ENCODE peak calls at places on chromosome 1, in ten cellular contexts. One of them, this sample, is unnamed.

GRCh38 chr1:232179896-232180760 is 449.8 kb downstream of the SIPA1L2 start:
- DNase-seq in RPMI7951: no peak
- DNase-seq in OCI-M1: no peak
- DNase-seq in stimulated activated CD4-positive, alpha-beta T cell treated with anti-CD3 and anti-CD28 coated beads, Interleukin-12 subunit alpha, Interleukin-12 subunit beta, amount 100 ng/mL, for 48 hours: no peak
- DNase-seq in psoas muscle: no peak
- DNase-seq in CD8-positive, alpha-beta T cell: no peak
- DNase-seq in NCI-H1092 treated with DMSO at 0.1 percent for 48 hours: no peak
- DNase-seq in HTR-8/SVneo: no peak
- DNase-seq in nephron progenitor cell: no peak
- DNase-seq in iris pigment epithelial cell: no peak
- DNase-seq in this sample: no peak

GRCh38 chr1:115771847-115772457 is 3.4 kb upstream of the CASQ2 start:
- DNase-seq in RPMI7951: peak
- DNase-seq in OCI-M1: peak
- DNase-seq in stimulated activated CD4-positive, alpha-beta T cell treated with anti-CD3 and anti-CD28 coated beads, Interleukin-12 subunit alpha, Interleukin-12 subunit beta, amount 100 ng/mL, for 48 hours: peak
- DNase-seq in psoas muscle: peak
- DNase-seq in CD8-positive, alpha-beta T cell: no peak
- DNase-seq in NCI-H1092 treated with DMSO at 0.1 percent for 48 hours: peak
- DNase-seq in HTR-8/SVneo: peak
- DNase-seq in nephron progenitor cell: peak
- DNase-seq in iris pigment epithelial cell: peak
- DNase-seq in this sample: peak

GRCh38 chr1:232127190-232127589 is 500.6 kb downstream of the DISC1 start:
- DNase-seq in RPMI7951: peak
- DNase-seq in OCI-M1: peak
- DNase-seq in stimulated activated CD4-positive, alpha-beta T cell treated with anti-CD3 and anti-CD28 coated beads, Interleukin-12 subunit alpha, Interleukin-12 subunit beta, amount 100 ng/mL, for 48 hours: no peak
- DNase-seq in psoas muscle: no peak
- DNase-seq in CD8-positive, alpha-beta T cell: no peak
- DNase-seq in NCI-H1092 treated with DMSO at 0.1 percent for 48 hours: no peak
- DNase-seq in HTR-8/SVneo: no peak
- DNase-seq in nephron progenitor cell: no peak
- DNase-seq in iris pigment epithelial cell: peak
- DNase-seq in this sample: no peak

GRCh38 chr1:32984090-32984828 is 19.6 kb upstream of the RNF19B start:
- DNase-seq in RPMI7951: peak
- DNase-seq in OCI-M1: no peak
- DNase-seq in stimulated activated CD4-positive, alpha-beta T cell treated with anti-CD3 and anti-CD28 coated beads, Interleukin-12 subunit alpha, Interleukin-12 subunit beta, amount 100 ng/mL, for 48 hours: no peak
- DNase-seq in psoas muscle: no peak
- DNase-seq in CD8-positive, alpha-beta T cell: no peak
- DNase-seq in NCI-H1092 treated with DMSO at 0.1 percent for 48 hours: no peak
- DNase-seq in HTR-8/SVneo: no peak
- DNase-seq in nephron progenitor cell: no peak
- DNase-seq in iris pigment epithelial cell: peak
- DNase-seq in this sample: peak

GRCh38 chr1:100556181-100556580 is 18.2 kb downstream of the GPR88 start:
- DNase-seq in RPMI7951: no peak
- DNase-seq in OCI-M1: no peak
- DNase-seq in stimulated activated CD4-positive, alpha-beta T cell treated with anti-CD3 and anti-CD28 coated beads, Interleukin-12 subunit alpha, Interleukin-12 subunit beta, amount 100 ng/mL, for 48 hours: no peak
- DNase-seq in psoas muscle: no peak
- DNase-seq in CD8-positive, alpha-beta T cell: no peak
- DNase-seq in NCI-H1092 treated with DMSO at 0.1 percent for 48 hours: no peak
- DNase-seq in HTR-8/SVneo: no peak
- DNase-seq in nephron progenitor cell: no peak
- DNase-seq in iris pigment epithelial cell: no peak
- DNase-seq in this sample: no peak

GRCh38 chr1:178267646-178268094 is 173.8 kb downstream of the RASAL2 start:
- DNase-seq in RPMI7951: peak
- DNase-seq in OCI-M1: no peak
- DNase-seq in stimulated activated CD4-positive, alpha-beta T cell treated with anti-CD3 and anti-CD28 coated beads, Interleukin-12 subunit alpha, Interleukin-12 subunit beta, amount 100 ng/mL, for 48 hours: no peak
- DNase-seq in psoas muscle: no peak
- DNase-seq in CD8-positive, alpha-beta T cell: no peak
- DNase-seq in NCI-H1092 treated with DMSO at 0.1 percent for 48 hours: no peak
- DNase-seq in HTR-8/SVneo: peak
- DNase-seq in nephron progenitor cell: peak
- DNase-seq in iris pigment epithelial cell: peak
- DNase-seq in this sample: no peak

GRCh38 chr1:23591460-23592208 is 32.3 kb upstream of the ID3 start:
- DNase-seq in RPMI7951: no peak
- DNase-seq in OCI-M1: no peak
- DNase-seq in stimulated activated CD4-positive, alpha-beta T cell treated with anti-CD3 and anti-CD28 coated beads, Interleukin-12 subunit alpha, Interleukin-12 subunit beta, amount 100 ng/mL, for 48 hours: no peak
- DNase-seq in psoas muscle: peak
- DNase-seq in CD8-positive, alpha-beta T cell: peak
- DNase-seq in NCI-H1092 treated with DMSO at 0.1 percent for 48 hours: no peak
- DNase-seq in HTR-8/SVneo: no peak
- DNase-seq in nephron progenitor cell: no peak
- DNase-seq in iris pigment epithelial cell: no peak
- DNase-seq in this sample: peak

GRCh38 chr1:175317795-175318194 is 125.2 kb upstream of the KIAA0040 start:
- DNase-seq in RPMI7951: no peak
- DNase-seq in OCI-M1: no peak
- DNase-seq in stimulated activated CD4-positive, alpha-beta T cell treated with anti-CD3 and anti-CD28 coated beads, Interleukin-12 subunit alpha, Interleukin-12 subunit beta, amount 100 ng/mL, for 48 hours: no peak
- DNase-seq in psoas muscle: no peak
- DNase-seq in CD8-positive, alpha-beta T cell: no peak
- DNase-seq in NCI-H1092 treated with DMSO at 0.1 percent for 48 hours: no peak
- DNase-seq in HTR-8/SVneo: no peak
- DNase-seq in nephron progenitor cell: no peak
- DNase-seq in iris pigment epithelial cell: no peak
- DNase-seq in this sample: no peak

GRCh38 chr1:200738348-200738732 is 353 bp upstream of the CAMSAP2 start:
- DNase-seq in RPMI7951: no peak
- DNase-seq in OCI-M1: no peak
- DNase-seq in stimulated activated CD4-positive, alpha-beta T cell treated with anti-CD3 and anti-CD28 coated beads, Interleukin-12 subunit alpha, Interleukin-12 subunit beta, amount 100 ng/mL, for 48 hours: no peak
- DNase-seq in psoas muscle: no peak
- DNase-seq in CD8-positive, alpha-beta T cell: no peak
- DNase-seq in NCI-H1092 treated with DMSO at 0.1 percent for 48 hours: no peak
- DNase-seq in HTR-8/SVneo: no peak
- DNase-seq in nephron progenitor cell: no peak
- DNase-seq in iris pigment epithelial cell: no peak
- DNase-seq in this sample: no peak